ENCODE peak calls at places on chromosomes 3 and 15, in five cellular contexts. D is testis, Z is IMR-90, H is neural progenitor cell, M is endothelial cell of umbilical vein. J is an unnamed sample.

GRCh38 chr3:16741890-16742289 is 136.7 kb upstream of the DAZL start:
- DNase-seq in D (no peak), Z (no peak), H (no peak), M (no peak), J (peak; percentile 88)

GRCh38 chr3:174955513-174956001 is 96.4 kb downstream of the NAALADL2 start:
- DNase-seq in D (no peak), Z (peak; percentile 48), H (no peak), M (peak; percentile 16), J (no peak)

GRCh38 chr15:51775967-51776816 is 24.8 kb downstream of the TMOD2 start:
- DNase-seq in D (peak; percentile 57), Z (peak; percentile 55), H (peak; percentile 72), M (peak; percentile 65), J (peak; percentile 60)

GRCh38 chr3:13215940-13216546 is 142.8 kb upstream of the IQSEC1 start:
- DNase-seq in D (no peak), Z (peak; percentile 53), H (no peak), M (no peak), J (no peak)

GRCh38 chr3:143207338-143207961 is 87.9 kb downstream of the CHST2 start:
- DNase-seq in D (no peak), Z (peak; percentile 67), H (peak; percentile 29), M (no peak), J (no peak)

GRCh38 chr3:138331143-138331894 is 1.7 kb upstream of the NME9 start:
- DNase-seq in D (no peak), Z (peak; percentile 35), H (no peak), M (no peak), J (peak; percentile 24)

GRCh38 chr3:125150525-125151436 is 61.8 kb downstream of the SLC12A8 start:
- DNase-seq in D (peak; percentile 72), Z (peak; percentile 27), H (peak; percentile 38), M (peak; percentile 48), J (no peak)

GRCh38 chr3:175163686-175164085 is 304.6 kb downstream of the NAALADL2 start:
- DNase-seq in D (no peak), Z (no peak), H (no peak), M (no peak), J (no peak)

GRCh38 chr3:47128110-47128509 is 35.8 kb downstream of the SETD2 start:
- DNase-seq in D (no peak), Z (no peak), H (no peak), M (no peak), J (no peak)

GRCh38 chr3:195249057-195249770 is 21.7 kb downstream of the XXYLT1 start:
- DNase-seq in D (peak; percentile 8), Z (no peak), H (no peak), M (no peak), J (no peak)

GRCh38 chr3:195251336-195252065 is 19.5 kb downstream of the XXYLT1 start:
- DNase-seq in D (no peak), Z (no peak), H (no peak), M (no peak), J (no peak)

GRCh38 chr3:195249858-195250464 is 21.0 kb downstream of the XXYLT1 start:
- DNase-seq in D (peak; percentile 5), Z (no peak), H (no peak), M (no peak), J (no peak)

GRCh38 chr3:195248281-195248680 is 22.7 kb downstream of the XXYLT1 start:
- DNase-seq in D (peak; percentile 8), Z (no peak), H (no peak), M (no peak), J (no peak)

GRCh38 chr3:195250473-195251251 is 20.3 kb downstream of the XXYLT1 start:
- DNase-seq in D (peak; percentile 73), Z (no peak), H (no peak), M (peak; percentile 57), J (peak; percentile 33)
- TF ChIP-seq CTCF in D (peak; percentile 20), Z (peak; percentile 20), H (no peak), M (peak; percentile 20), J (no peak)

GRCh38 chr3:119664850-119665379 is 4.5 kb upstream of the POPDC2 start:
- DNase-seq in D (no peak), Z (peak; percentile 43), H (no peak), M (no peak), J (peak; percentile 67)
- H3K4me1 ChIP-seq in D (peaks cover 26% of the 10 kb centered on the region), Z (peaks cover 2% of the 10 kb centered on the region), H (no peaks in the 10 kb centered on the region), M (peaks cover 2% of the 10 kb centered on the region), J (peaks cover 62% of the 10 kb centered on the region)

GRCh38 chr3:31531465-31531991 is 1.2 kb upstream of the STT3B start:
- DNase-seq in D (no peak), Z (peak; percentile 12), H (no peak), M (no peak), J (no peak)

GRCh38 chr3:31531992-31532586 is 636 bp upstream of the STT3B start:
- DNase-seq in D (peak; percentile 99), Z (peak; percentile 98), H (peak; percentile 100), M (peak; percentile 98), J (peak; percentile 100)

GRCh38 chr3:31532587-31533168 is at the start of gene STT3B:
- DNase-seq in D (no peak), Z (peak; percentile 75), H (no peak), M (no peak), J (peak; percentile 90)

GRCh38 chr3:31534036-31534435 is 1.3 kb downstream of the STT3B start:
- DNase-seq in D (no peak), Z (peak; percentile 17), H (no peak), M (no peak), J (peak; percentile 7)

DNA sequence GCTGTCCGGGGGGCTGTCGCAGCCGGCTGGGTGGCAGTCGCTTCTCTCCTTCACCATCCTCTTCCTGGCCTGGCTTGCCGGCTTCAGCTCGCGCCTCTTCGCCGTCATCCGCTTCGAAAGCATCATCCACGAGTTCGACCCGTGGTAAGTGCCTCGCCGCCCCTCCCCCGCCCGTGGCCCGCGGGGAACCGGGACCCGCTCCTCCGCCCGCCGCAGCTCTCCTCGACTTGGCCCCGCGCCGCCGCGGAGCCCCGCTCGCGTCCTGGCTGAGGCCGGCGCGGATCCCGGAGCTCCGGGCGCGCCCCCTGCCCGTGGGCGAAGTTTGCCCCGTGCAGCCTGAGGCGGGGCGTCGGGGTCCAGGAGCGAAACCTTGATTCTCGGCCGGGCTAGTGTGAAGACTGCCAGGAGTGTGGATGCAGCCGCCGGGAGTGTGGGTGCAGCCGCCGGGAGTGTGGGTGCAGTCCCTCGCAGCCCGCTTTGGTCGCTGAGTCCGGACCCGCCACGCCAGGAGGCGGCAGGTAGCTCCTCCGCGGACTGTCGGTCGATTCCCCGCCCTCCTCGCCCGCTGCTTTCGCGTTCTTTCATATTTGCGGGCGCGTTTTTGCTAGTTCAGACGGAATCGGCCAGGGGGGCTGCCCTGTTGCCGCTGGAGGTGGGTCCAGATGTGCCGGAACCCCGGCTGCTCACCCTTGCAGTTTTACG is 595 bp downstream of the STT3B start:
- DNase-seq in D (peak; percentile 60), Z (peak; percentile 1), H (peak; percentile 71), M (peak; percentile 34), J (peak; percentile 60)
- TF ChIP-seq CTCF in D (no peak), Z (no peak), H (peak; percentile 49), M (no peak), J (peak; percentile 20)

DNA sequence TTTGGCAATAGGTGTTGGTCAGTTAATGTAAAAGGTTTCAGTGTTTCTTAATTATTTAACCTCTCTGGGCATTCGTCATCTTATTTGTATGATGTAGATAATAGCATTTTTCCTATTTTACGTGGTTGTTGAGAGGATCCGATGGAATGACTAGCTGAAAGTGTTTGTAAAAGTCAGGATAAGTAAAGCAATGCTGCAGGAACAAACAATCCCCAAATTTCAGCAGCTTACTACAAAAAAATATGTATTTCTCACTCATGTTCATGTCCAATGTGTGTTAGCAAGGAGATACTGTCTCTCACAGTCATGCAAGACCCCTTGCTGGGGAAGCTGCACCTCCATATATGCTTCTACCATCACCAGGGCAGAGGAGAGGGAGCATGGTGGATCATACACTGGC is 38.7 kb downstream of the CEMIP start:
- DNase-seq in D (no peak), Z (no peak), H (no peak), M (no peak), J (no peak)
- H3K4me1 ChIP-seq in D (no peaks in the 10 kb centered on the region), Z (peaks cover 2% of the 10 kb centered on the region), H (no peaks in the 10 kb centered on the region), M (no peaks in the 10 kb centered on the region), J (no peaks in the 10 kb centered on the region)

DNA sequence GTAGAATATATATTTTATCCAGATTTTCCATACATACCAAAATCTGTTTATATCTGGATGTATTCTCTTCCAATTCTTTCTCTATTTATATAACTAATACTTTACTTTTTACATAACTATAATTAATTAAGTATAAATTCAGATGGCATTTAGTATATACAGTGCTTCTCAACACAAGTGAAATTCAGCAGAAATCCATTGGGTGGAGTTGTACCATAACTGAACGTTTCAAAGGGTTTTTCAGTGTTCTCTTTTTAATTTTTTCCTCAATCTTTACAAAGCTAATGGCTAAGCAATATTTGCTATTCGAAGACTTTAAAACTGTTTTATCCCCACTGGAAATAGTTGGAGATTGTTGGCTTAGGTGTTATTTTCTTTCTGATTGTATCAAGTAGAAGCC is 13.9 kb upstream of the ZBBX start:
- DNase-seq in D (no peak), Z (no peak), H (no peak), M (no peak), J (no peak)
- TF ChIP-seq CTCF in D (no peak), Z (no peak), H (peak; percentile 21), M (no peak), J (no peak)

DNA sequence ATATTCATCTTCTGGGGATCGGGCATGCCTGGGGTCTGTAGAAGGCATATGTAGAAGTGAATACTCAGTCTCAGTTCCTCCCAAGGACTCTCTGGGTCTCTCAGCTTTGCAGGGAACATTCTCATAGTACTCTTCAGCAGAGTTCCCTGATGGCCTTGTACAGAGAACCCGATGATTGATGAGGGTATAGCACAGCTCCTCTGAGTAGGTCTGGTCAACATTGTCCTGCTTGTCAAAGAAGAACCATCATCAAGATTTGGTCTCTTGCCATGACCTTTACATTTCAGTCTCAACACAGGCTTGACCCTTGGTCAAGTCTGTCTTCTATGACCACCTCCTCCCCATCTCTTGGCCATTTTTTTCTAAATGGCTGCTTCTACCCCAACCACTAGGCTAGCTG is 9.5 kb downstream of the GCSAM start:
- DNase-seq in D (no peak), Z (no peak), H (no peak), M (no peak), J (no peak)
- H3K4me1 ChIP-seq in D (peaks cover 22% of the 10 kb centered on the region), Z (peaks cover 2% of the 10 kb centered on the region), H (peaks cover 53% of the 10 kb centered on the region), M (no peaks in the 10 kb centered on the region), J (peaks cover 36% of the 10 kb centered on the region)

DNA sequence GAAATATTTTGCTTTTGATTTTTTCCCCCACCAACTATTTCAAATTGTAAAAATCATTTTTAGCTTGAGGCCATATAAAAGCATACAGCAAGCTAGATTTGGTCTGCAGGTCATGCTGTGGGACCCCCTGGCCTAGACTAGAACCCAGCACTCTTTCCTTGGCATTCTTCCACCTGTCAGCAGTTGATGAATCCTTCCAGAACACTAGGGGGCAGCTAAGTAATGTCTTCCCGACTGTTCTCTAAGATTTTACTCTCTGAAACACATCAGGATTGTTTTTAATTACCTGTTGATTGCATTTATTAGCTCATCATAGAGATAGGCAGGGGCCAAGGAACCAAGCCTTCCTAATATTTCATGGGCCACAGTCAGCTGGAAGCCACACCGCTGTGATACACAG is 174.5 kb downstream of the CACNA1D start:
- DNase-seq in D (no peak), Z (no peak), H (peak; percentile 30), M (no peak), J (peak; percentile 26)
- TF ChIP-seq CTCF in D (no peak), Z (peak; percentile 21), H (peak; percentile 54), M (no peak), J (peak; percentile 51)

GRCh38 chr15:63054281-63054683 is 11.7 kb downstream of the TPM1 start:
- DNase-seq in D (no peak), Z (no peak), H (no peak), M (peak; percentile 24), J (no peak)
- H3K4me1 ChIP-seq in D (peaks cover 43% of the 10 kb centered on the region), Z (peaks cover 25% of the 10 kb centered on the region), H (peaks cover 25% of the 10 kb centered on the region), M (peaks cover 54% of the 10 kb centered on the region), J (peaks cover 68% of the 10 kb centered on the region)

J was measured in cardiac muscle cell.